ENCODE peak calls at places on chromosome 18, in seven cellular contexts. One of them, this sample, is unnamed.

GRCh38 chr18:55844373-55844772 is 256.4 kb upstream of the TCF4 start:
- DNase-seq in neuronal stem cell: no peak
- DNase-seq in mesendoderm: no peak
- DNase-seq in H1: no peak
- DNase-seq in IMR-90: peak
- DNase-seq in trophoblast cell: no peak
- DNase-seq in H9: no peak
- DNase-seq in this sample: no peak

GRCh38 chr18:57198025-57198424 is 51.1 kb downstream of the BOD1L2 start:
- DNase-seq in trophoblast cell: no peak
- DNase-seq in H1: no peak
- DNase-seq in mesendoderm: no peak
- DNase-seq in H9: no peak
- DNase-seq in IMR-90: no peak
- DNase-seq in neuronal stem cell: no peak
- DNase-seq in this sample: no peak

GRCh38 chr18:71105078-71105819 is 816.4 kb downstream of the SOCS6 start:
- DNase-seq in trophoblast cell: no peak
- DNase-seq in H9: no peak
- DNase-seq in H1: no peak
- DNase-seq in neuronal stem cell: no peak
- DNase-seq in mesendoderm: no peak
- DNase-seq in IMR-90: peak
- DNase-seq in this sample: no peak

GRCh38 chr18:45836242-45837215 is 11.1 kb downstream of the SIGLEC15 start:
- DNase-seq in mesendoderm: no peak
- DNase-seq in IMR-90: peak
- DNase-seq in trophoblast cell: no peak
- DNase-seq in H9: no peak
- DNase-seq in neuronal stem cell: no peak
- DNase-seq in H1: peak
- DNase-seq in this sample: peak

GRCh38 chr18:36307513-36307912 is 10.0 kb downstream of the FHOD3 start:
- DNase-seq in H1: no peak
- DNase-seq in mesendoderm: no peak
- DNase-seq in IMR-90: peak
- DNase-seq in H9: no peak
- DNase-seq in neuronal stem cell: no peak
- DNase-seq in trophoblast cell: no peak
- DNase-seq in this sample: peak

GRCh38 chr18:64271264-64271663 is 122.4 kb upstream of the LINC00305 start:
- DNase-seq in IMR-90: no peak
- DNase-seq in trophoblast cell: no peak
- DNase-seq in mesendoderm: no peak
- DNase-seq in H1: no peak
- DNase-seq in H9: no peak
- DNase-seq in neuronal stem cell: no peak
- DNase-seq in this sample: no peak

GRCh38 chr18:10022365-10022764 is 108.5 kb downstream of the VAPA start:
- DNase-seq in trophoblast cell: no peak
- DNase-seq in H1: no peak
- DNase-seq in mesendoderm: no peak
- DNase-seq in IMR-90: no peak
- DNase-seq in neuronal stem cell: no peak
- DNase-seq in H9: no peak
- DNase-seq in this sample: no peak

GRCh38 chr18:61931654-61932379 is 39.0 kb upstream of the RNF152 start:
- DNase-seq in trophoblast cell: no peak
- DNase-seq in H1: no peak
- DNase-seq in H9: no peak
- DNase-seq in neuronal stem cell: no peak
- DNase-seq in mesendoderm: no peak
- DNase-seq in IMR-90: no peak
- DNase-seq in this sample: no peak

GRCh38 chr18:8721716-8722115 is 16.4 kb downstream of the MTCL1 start:
- DNase-seq in IMR-90: peak
- DNase-seq in neuronal stem cell: no peak
- DNase-seq in trophoblast cell: peak
- DNase-seq in H9: no peak
- DNase-seq in H1: no peak
- DNase-seq in mesendoderm: peak
- DNase-seq in this sample: no peak

GRCh38 chr18:23573948-23574431 is 12.3 kb downstream of the NPC1 start:
- DNase-seq in IMR-90: peak
- DNase-seq in neuronal stem cell: no peak
- DNase-seq in H1: no peak
- DNase-seq in H9: no peak
- DNase-seq in mesendoderm: peak
- DNase-seq in trophoblast cell: peak
- DNase-seq in this sample: peak

DNA sequence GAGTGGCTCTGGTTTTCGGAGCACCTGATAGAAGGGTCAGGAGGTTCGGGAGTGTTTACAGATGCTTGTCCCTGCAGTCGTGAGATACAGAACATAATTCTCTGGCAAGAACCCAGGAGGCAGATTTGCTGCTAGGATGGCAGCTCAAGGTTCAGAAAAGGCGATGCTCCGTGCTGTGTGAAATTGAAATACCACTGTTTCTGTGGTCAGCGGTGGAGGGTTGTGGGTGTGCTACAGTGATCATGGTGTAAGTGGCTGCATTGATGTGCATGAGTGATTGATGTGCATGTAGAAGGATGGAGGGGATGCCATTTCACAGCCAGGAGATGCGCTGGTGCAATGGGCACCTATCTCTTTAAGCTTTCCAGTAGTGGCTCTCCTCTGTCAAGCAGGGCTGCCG is 322.1 kb downstream of the GALR1 start:
- DNase-seq in trophoblast cell: no peak
- DNase-seq in H9: no peak
- DNase-seq in IMR-90: no peak
- DNase-seq in neuronal stem cell: no peak
- DNase-seq in mesendoderm: no peak
- DNase-seq in H1: no peak
- DNase-seq in this sample: no peak
- H3K23ac ChIP-seq in trophoblast cell: no peak
- H3K23ac ChIP-seq in H9: no peak
- H3K23ac ChIP-seq in IMR-90: no peak
- H3K23ac ChIP-seq in neuronal stem cell: no peak
- H3K23ac ChIP-seq in mesendoderm: no peak
- H3K23ac ChIP-seq in H1: no peak
- H3K23ac ChIP-seq in this sample: no peak

GRCh38 chr18:13606589-13607254 is 119.6 kb downstream of the FAM210A start:
- DNase-seq in IMR-90: no peak
- DNase-seq in mesendoderm: no peak
- DNase-seq in H9: no peak
- DNase-seq in H1: no peak
- DNase-seq in trophoblast cell: no peak
- DNase-seq in neuronal stem cell: no peak
- DNase-seq in this sample: no peak

GRCh38 chr18:13611616-13612110 is 114.7 kb downstream of the FAM210A start:
- DNase-seq in H1: no peak
- DNase-seq in neuronal stem cell: peak
- DNase-seq in mesendoderm: peak
- DNase-seq in H9: peak
- DNase-seq in trophoblast cell: peak
- DNase-seq in IMR-90: peak
- DNase-seq in this sample: peak

GRCh38 chr18:13610517-13610916 is 115.8 kb downstream of the FAM210A start:
- DNase-seq in H9: peak
- DNase-seq in H1: no peak
- DNase-seq in mesendoderm: no peak
- DNase-seq in IMR-90: no peak
- DNase-seq in trophoblast cell: no peak
- DNase-seq in neuronal stem cell: no peak
- DNase-seq in this sample: no peak

GRCh38 chr18:13611058-13611615 is 115.2 kb downstream of the FAM210A start:
- DNase-seq in H1: no peak
- DNase-seq in neuronal stem cell: peak
- DNase-seq in IMR-90: peak
- DNase-seq in trophoblast cell: peak
- DNase-seq in mesendoderm: peak
- DNase-seq in H9: peak
- DNase-seq in this sample: no peak

DNA sequence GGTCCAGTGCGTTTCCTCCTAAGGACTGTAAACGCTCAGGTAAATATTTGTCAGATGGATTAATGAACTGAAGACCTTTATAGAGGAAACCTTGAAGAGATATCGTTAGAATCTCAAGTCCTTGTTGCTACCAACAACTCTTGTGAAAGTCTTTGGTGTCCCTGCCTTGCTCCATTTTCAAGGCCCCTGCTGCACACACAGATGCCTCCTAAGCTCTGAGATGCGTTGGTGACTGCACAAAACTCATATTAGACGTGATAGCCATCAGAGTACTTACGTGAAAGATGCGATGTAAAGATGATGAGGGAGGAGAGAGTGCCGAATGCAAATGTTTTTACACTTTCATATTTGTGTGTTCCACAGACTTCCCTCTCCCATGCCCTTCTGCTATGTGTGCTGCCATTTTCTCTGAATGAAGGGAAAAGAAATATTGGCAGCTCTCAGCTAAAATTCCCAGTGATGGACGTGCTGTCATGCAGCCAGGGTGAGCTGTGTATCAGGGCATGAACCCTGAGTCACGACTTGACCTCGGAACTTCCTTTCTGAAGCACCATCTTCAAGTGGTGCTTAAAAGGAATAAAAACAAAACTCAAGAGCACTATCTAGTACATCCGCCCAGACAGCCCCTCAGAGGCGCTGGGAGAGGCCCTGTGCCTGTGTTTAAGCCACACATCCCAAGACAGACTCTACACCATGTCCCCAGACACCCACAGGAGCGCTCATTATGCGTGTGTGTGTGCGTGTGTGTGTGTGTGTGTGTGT is 117.4 kb downstream of the FAM210A start:
- DNase-seq in neuronal stem cell: no peak
- DNase-seq in trophoblast cell: peak
- DNase-seq in IMR-90: no peak
- DNase-seq in H9: no peak
- DNase-seq in H1: no peak
- DNase-seq in mesendoderm: no peak
- DNase-seq in this sample: no peak
- H3K23ac ChIP-seq in neuronal stem cell: no peak
- H3K23ac ChIP-seq in trophoblast cell: no peak
- H3K23ac ChIP-seq in IMR-90: no peak
- H3K23ac ChIP-seq in H9: no peak
- H3K23ac ChIP-seq in H1: no peak
- H3K23ac ChIP-seq in mesendoderm: no peak
- H3K23ac ChIP-seq in this sample: no peak

GRCh38 chr18:21123290-21123926 is 11.8 kb upstream of the ROCK1 start:
- DNase-seq in H1: no peak
- DNase-seq in IMR-90: no peak
- DNase-seq in H9: no peak
- DNase-seq in neuronal stem cell: no peak
- DNase-seq in mesendoderm: no peak
- DNase-seq in trophoblast cell: no peak
- DNase-seq in this sample: no peak
- H3K23ac ChIP-seq in H1: no peak
- H3K23ac ChIP-seq in IMR-90: no peak
- H3K23ac ChIP-seq in H9: no peak
- H3K23ac ChIP-seq in neuronal stem cell: no peak
- H3K23ac ChIP-seq in mesendoderm: no peak
- H3K23ac ChIP-seq in trophoblast cell: no peak
- H3K23ac ChIP-seq in this sample: no peak

GRCh38 chr18:6158958-6159357 is 255.8 kb downstream of the L3MBTL4 start:
- DNase-seq in IMR-90: no peak
- DNase-seq in mesendoderm: no peak
- DNase-seq in neuronal stem cell: no peak
- DNase-seq in H1: no peak
- DNase-seq in H9: no peak
- DNase-seq in trophoblast cell: no peak
- DNase-seq in this sample: no peak
- H3K23ac ChIP-seq in IMR-90: no peak
- H3K23ac ChIP-seq in mesendoderm: no peak
- H3K23ac ChIP-seq in neuronal stem cell: no peak
- H3K23ac ChIP-seq in H1: no peak
- H3K23ac ChIP-seq in H9: no peak
- H3K23ac ChIP-seq in trophoblast cell: no peak
- H3K23ac ChIP-seq in this sample: no peak

This sample was measured in mesenchymal stem cell.